ENCODE peak calls at places on chromosomes 5 and 9, in four cellular contexts. V is heart left ventricle, P is H54, U is transverse colon. Z is an unnamed sample.

GRCh38 chr5:173823721-173824567 is 64.2 kb upstream of the CPEB4 start:
- DNase-seq in V (no peak), P (peak), U (peak), Z (peak)

GRCh38 chr5:82661462-82661861 is 383.3 kb upstream of the RPS23 start:
- DNase-seq in V (no peak), P (no peak), U (no peak), Z (no peak)

GRCh38 chr5:24535646-24536045 is 109.1 kb downstream of the CDH10 start:
- DNase-seq in V (no peak), P (no peak), U (no peak), Z (no peak)

GRCh38 chr9:98795970-98796363 is 388 bp downstream of the ANKS6 start:
- DNase-seq in V (no peak), P (no peak), U (no peak), Z (no peak)

GRCh38 chr9:133114451-133114885 is 6.6 kb downstream of the RALGDS start:
- DNase-seq in V (peak), P (no peak), U (no peak), Z (no peak)

GRCh38 chr5:51378778-51379652 is 4.2 kb upstream of the ISL1 start:
- DNase-seq in V (no peak), P (no peak), U (no peak), Z (no peak)

GRCh38 chr9:90914196-90914595 is 112.6 kb downstream of the SYK start:
- DNase-seq in V (no peak), P (no peak), U (no peak), Z (no peak)

GRCh38 chr9:93380410-93381060 is 71.0 kb upstream of the FAM120A start:
- DNase-seq in V (no peak), P (no peak), U (no peak), Z (no peak)

GRCh38 chr5:93791520-93791972 is 50.1 kb upstream of the POU5F2 start:
- DNase-seq in V (no peak), P (no peak), U (no peak), Z (no peak)

GRCh38 chr5:138911441-138911840 is 36.3 kb upstream of the LRRTM2 start:
- DNase-seq in V (no peak), P (no peak), U (no peak), Z (no peak)

GRCh38 chr5:179264641-179265528 is 80.4 kb downstream of the ADAMTS2 start:
- DNase-seq in V (peak), P (no peak), U (peak), Z (no peak)

GRCh38 chr9:4666042-4666699 is at the start of gene SPATA6L:
- DNase-seq in V (peak), P (peak), U (peak), Z (peak)
- TF ChIP-seq POLR2A in V (no peak), P (no peak), U (peak), Z (peak)

GRCh38 chr9:127612993-127613954 is 1.2 kb downstream of the STXBP1 start:
- DNase-seq in V (peak), P (peak), U (peak), Z (peak)
- TF ChIP-seq POLR2A in V (no peak), P (peak), U (peak), Z (peak)

DNA sequence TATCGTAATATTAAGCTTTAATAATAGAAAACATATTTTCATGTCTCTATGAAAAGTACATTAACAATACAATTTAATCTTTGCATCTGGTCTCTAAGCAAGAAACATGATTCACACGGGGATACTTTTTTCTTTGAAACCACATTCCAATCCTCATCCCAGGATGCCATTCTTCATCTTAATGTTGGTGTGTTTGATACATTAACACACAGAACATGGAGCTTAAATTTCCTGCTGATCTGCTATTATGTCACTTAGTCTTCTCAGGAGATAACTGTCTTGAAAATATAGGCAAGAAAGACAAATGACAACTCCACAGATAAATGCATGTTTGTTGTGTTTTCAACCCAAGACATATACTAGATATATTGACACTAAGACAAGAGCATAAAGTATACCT is 1676.5 kb upstream of the CDH9 start:
- DNase-seq in V (no peak), P (no peak), U (no peak), Z (no peak)
- TF ChIP-seq POLR2A in V (no peak), P (no peak), U (no peak), Z (no peak)

GRCh38 chr9:123257276-123257675 is 11.1 kb downstream of the STRBP start:
- DNase-seq in V (no peak), P (no peak), U (peak), Z (no peak)
- TF ChIP-seq POLR2A in V (no peak), P (no peak), U (no peak), Z (no peak)

DNA sequence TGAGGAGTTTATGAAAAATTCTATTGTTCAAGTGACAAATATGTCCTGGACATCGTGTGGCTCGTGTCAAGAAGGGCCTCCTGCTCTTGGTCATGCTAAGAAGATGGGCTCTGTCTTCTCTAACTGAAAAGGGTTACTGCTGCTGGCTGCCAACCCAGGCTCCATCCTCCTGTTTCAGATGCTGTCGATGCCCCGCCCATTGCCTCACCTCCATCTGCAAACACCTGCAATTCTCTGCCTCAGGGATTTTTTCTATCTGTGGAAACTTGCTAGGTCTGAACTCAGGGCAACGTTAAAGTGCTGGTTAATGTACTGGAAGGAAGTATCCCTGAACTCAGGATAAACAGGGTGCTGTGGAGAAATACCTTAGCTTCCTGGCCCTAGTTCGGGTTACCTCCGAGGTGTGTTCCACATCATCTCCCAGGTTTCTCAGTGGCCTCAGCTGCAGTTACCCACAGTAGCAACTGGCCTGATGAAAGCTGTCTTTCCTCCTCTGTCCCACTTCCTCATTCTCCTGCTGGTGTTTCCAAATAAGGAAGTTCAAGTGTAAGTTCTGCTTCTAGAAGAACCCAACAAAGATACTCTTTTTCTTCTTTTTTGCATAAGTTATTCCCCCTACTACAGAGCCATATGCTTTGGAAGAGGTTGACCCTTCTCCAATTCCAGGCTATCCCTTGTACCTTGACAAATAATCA is 151.7 kb upstream of the SMIM23 start:
- DNase-seq in V (no peak), P (no peak), U (no peak), Z (no peak)
- TF ChIP-seq POLR2A in V (no peak), P (no peak), U (no peak), Z (no peak)

GRCh38 chr9:136673088-136673969 is 10.6 kb downstream of the EGFL7 start:
- DNase-seq in V (no peak), P (no peak), U (no peak), Z (no peak)

GRCh38 chr9:136670571-136671253 is 8.0 kb downstream of the EGFL7 start:
- DNase-seq in V (no peak), P (no peak), U (no peak), Z (no peak)

GRCh38 chr9:136672431-136673087 is 9.8 kb downstream of the EGFL7 start:
- DNase-seq in V (no peak), P (no peak), U (no peak), Z (no peak)

GRCh38 chr9:136671254-136671614 is 8.5 kb downstream of the EGFL7 start:
- DNase-seq in V (no peak), P (no peak), U (no peak), Z (no peak)

GRCh38 chr9:136671646-136672430 is 9.1 kb downstream of the EGFL7 start:
- DNase-seq in V (peak), P (no peak), U (no peak), Z (no peak)
- TF ChIP-seq POLR2A in V (no peak), P (no peak), U (peak), Z (no peak)

DNA sequence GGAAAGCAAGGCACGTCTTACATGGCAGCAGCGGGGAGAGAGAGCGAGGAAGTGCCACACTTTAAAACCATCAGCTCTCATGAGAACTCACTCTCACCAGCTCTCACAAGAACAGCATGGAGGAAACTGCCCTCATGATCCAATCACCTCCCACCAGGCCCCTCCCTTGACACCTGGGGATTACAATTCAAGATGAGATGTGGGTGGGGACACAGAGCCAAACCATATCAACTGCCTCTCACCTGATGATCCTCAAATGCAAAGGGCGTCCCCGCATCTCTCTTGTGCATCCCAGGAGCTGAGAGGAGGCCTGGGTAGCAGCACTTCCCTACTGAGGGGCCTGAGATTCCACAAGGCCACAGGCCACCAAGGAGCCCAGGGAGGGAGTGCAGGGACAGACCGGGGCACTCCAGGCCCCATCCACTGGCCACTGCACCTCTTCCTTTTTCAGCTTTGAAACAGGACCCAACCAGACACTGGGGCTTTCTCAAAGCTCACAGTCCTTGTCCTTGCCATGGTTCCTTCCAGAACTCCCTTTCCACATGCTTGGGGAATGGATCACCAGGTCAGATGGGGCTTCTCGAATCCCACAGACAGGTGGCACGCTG is 54.5 kb upstream of the IL17B start:
- DNase-seq in V (peak), P (no peak), U (no peak), Z (no peak)
- TF ChIP-seq POLR2A in V (no peak), P (no peak), U (peak), Z (no peak)

GRCh38 chr5:83844320-83845068 is 123.8 kb upstream of the HAPLN1 start:
- DNase-seq in V (no peak), P (peak), U (peak), Z (no peak)

GRCh38 chr5:83839788-83840187 is 119.1 kb upstream of the HAPLN1 start:
- DNase-seq in V (no peak), P (no peak), U (no peak), Z (no peak)

GRCh38 chr5:83837261-83837894 is 116.7 kb upstream of the HAPLN1 start:
- DNase-seq in V (no peak), P (no peak), U (no peak), Z (no peak)

GRCh38 chr5:83834306-83834705 is 113.7 kb upstream of the HAPLN1 start:
- DNase-seq in V (no peak), P (no peak), U (no peak), Z (no peak)

DNA sequence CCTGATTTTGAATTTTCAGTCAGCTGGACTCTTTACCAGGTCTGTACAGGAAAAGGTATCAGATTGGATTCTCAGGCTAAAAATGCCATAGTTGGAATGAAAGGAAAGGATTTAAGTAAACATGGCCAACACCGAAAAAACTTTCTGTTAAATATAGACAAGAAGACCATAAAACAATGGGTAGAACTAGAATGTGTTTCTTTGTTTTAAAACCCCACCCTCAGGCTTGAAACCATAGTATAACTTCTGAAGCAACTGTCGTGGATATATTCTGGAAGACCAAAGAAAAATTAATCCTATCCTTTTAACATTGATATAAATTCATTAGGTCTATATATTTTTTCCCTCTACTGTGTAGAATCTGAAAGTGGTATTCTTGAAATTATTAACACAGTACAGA is 118.6 kb upstream of the HAPLN1 start:
- DNase-seq in V (no peak), P (no peak), U (no peak), Z (no peak)
- TF ChIP-seq POLR2A in V (no peak), P (no peak), U (no peak), Z (no peak)

GRCh38 chr9:130689937-130690700 is 3.5 kb upstream of the EXOSC2 start:
- DNase-seq in V (peak), P (peak), U (peak), Z (peak)
- TF ChIP-seq POLR2A in V (no peak), P (no peak), U (peak), Z (peak)

Z was measured in prostate gland.